ENCODE peak calls at places on chromosomes 5 and 9, in nine cellular contexts. X is CD4-positive, alpha-beta memory T cell; N is fibroblast of lung; S is IMR-90; F is Peyer's patch; G is GM12878; U is mesendoderm; L is astrocyte; W is testis. Q is an unnamed sample.

GRCh38 chr5:172266676-172267092 is 16.9 kb downstream of the UBTD2 start:
- DNase-seq in X (no peak), N (peak; percentile 27), S (peak; percentile 36), F (no peak), G (no peak), U (no peak), L (peak; percentile 19), W (no peak), Q (no peak)

GRCh38 chr9:129954868-129955550 is 88.0 kb downstream of the FNBP1 start:
- DNase-seq in X (no peak), N (peak; percentile 68), S (peak; percentile 33), F (no peak), G (no peak), U (no peak), L (peak; percentile 56), W (peak; percentile 43), Q (no peak)

GRCh38 chr9:103169798-103170197 is 174.7 kb downstream of the CYLC2 start:
- DNase-seq in X (no peak), N (no peak), S (no peak), F (no peak), G (no peak), U (peak; percentile 42), L (no peak), W (no peak), Q (no peak)

GRCh38 chr5:78268361-78268760 is 26.1 kb downstream of the AP3B1 start:
- DNase-seq in X (no peak), N (peak; percentile 17), S (no peak), F (no peak), G (no peak), U (no peak), L (no peak), W (no peak), Q (no peak)

GRCh38 chr5:155839251-155840037 is 487.5 kb upstream of the SGCD start:
- DNase-seq in X (no peak), N (peak; percentile 8), S (peak; percentile 0), F (no peak), G (no peak), U (peak; percentile 70), L (no peak), W (no peak), Q (peak; percentile 15)

GRCh38 chr9:112112941-112113399 is 62.1 kb downstream of the SUSD1 start:
- DNase-seq in X (peak; percentile 28), N (no peak), S (no peak), F (peak; percentile 56), G (no peak), U (peak; percentile 80), L (no peak), W (no peak), Q (peak; percentile 46)

GRCh38 chr5:77777911-77778310 is 1.8 kb upstream of the TBCA start:
- DNase-seq in X (no peak), N (no peak), S (no peak), F (no peak), G (no peak), U (no peak), L (no peak), W (no peak), Q (no peak)

GRCh38 chr5:169697976-169698375 is 60.9 kb downstream of the DOCK2 start:
- DNase-seq in X (no peak), N (no peak), S (no peak), F (no peak), G (no peak), U (no peak), L (no peak), W (no peak), Q (no peak)

GRCh38 chr5:141641634-141642278 is 5.0 kb downstream of the RELL2 start:
- DNase-seq in X (no peak), N (peak; percentile 71), S (peak; percentile 61), F (no peak), G (no peak), U (peak; percentile 82), L (peak; percentile 62), W (no peak), Q (peak; percentile 70)

GRCh38 chr5:163293836-163294235 is 143.6 kb upstream of the CCNG1 start:
- DNase-seq in X (no peak), N (no peak), S (no peak), F (no peak), G (no peak), U (no peak), L (no peak), W (no peak), Q (no peak)

GRCh38 chr9:124000784-124001444 is 10.7 kb upstream of the LHX2 start:
- DNase-seq in X (no peak), N (no peak), S (no peak), F (no peak), G (no peak), U (no peak), L (no peak), W (no peak), Q (peak; percentile 44)

GRCh38 chr9:124000161-124000783 is 11.3 kb upstream of the LHX2 start:
- DNase-seq in X (no peak), N (no peak), S (no peak), F (no peak), G (no peak), U (peak; percentile 8), L (no peak), W (no peak), Q (peak; percentile 70)

GRCh38 chr9:123998970-123999621 is 12.5 kb upstream of the LHX2 start:
- DNase-seq in X (no peak), N (no peak), S (no peak), F (no peak), G (no peak), U (peak; percentile 41), L (no peak), W (no peak), Q (peak; percentile 79)

GRCh38 chr9:123998278-123998925 is 13.2 kb upstream of the LHX2 start:
- DNase-seq in X (no peak), N (no peak), S (no peak), F (no peak), G (no peak), U (peak; percentile 58), L (no peak), W (no peak), Q (peak; percentile 63)

DNA sequence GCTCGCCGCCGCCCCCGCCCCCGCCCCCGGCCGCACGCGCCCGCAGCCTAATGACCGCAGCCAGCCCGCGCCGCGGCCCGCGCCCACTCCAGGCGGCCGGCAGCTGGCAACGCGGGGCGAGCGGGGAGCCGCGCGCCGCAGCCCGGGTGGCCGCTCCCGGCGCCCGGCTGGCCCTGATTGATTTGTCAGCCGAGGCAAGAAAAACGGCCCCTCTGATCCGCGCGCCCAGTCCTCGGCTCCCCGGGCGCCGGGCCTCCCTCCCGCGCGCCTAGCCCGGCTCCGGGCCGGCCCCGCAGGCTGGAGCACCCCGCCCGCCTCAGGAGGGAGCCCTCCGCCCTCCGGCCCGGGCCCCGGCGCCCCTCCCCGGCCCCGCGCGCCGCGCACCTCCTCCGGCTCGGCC is 11.9 kb upstream of the LHX2 start:
- DNase-seq in X (no peak), N (no peak), S (no peak), F (no peak), G (no peak), U (no peak), L (no peak), W (no peak), Q (peak; percentile 83)
- H3K4me3 ChIP-seq in X (no peak overlapping the region), N (no peak overlapping the region), S (no peak overlapping the region), F (no peak overlapping the region), G (no peak overlapping the region), U (no peak overlapping the region), L (no peak overlapping the region), W (no peak overlapping the region), Q (no peak overlapping the region)

GRCh38 chr9:92644278-92644677 is 25.7 kb downstream of the IPPK start:
- DNase-seq in X (no peak), N (no peak), S (no peak), F (peak; percentile 15), G (no peak), U (no peak), L (no peak), W (no peak), Q (no peak)
- H3K36me3 ChIP-seq in X (peaks cover 67% of the 10 kb centered on the region), N (peaks cover 24% of the 10 kb centered on the region), S (peaks cover 54% of the 10 kb centered on the region), F (no peaks in the 10 kb centered on the region), G (peaks cover 37% of the 10 kb centered on the region), U (peaks cover 2% of the 10 kb centered on the region), L (peaks cover 44% of the 10 kb centered on the region), W (peaks cover 3% of the 10 kb centered on the region), Q (peaks cover 8% of the 10 kb centered on the region)

DNA sequence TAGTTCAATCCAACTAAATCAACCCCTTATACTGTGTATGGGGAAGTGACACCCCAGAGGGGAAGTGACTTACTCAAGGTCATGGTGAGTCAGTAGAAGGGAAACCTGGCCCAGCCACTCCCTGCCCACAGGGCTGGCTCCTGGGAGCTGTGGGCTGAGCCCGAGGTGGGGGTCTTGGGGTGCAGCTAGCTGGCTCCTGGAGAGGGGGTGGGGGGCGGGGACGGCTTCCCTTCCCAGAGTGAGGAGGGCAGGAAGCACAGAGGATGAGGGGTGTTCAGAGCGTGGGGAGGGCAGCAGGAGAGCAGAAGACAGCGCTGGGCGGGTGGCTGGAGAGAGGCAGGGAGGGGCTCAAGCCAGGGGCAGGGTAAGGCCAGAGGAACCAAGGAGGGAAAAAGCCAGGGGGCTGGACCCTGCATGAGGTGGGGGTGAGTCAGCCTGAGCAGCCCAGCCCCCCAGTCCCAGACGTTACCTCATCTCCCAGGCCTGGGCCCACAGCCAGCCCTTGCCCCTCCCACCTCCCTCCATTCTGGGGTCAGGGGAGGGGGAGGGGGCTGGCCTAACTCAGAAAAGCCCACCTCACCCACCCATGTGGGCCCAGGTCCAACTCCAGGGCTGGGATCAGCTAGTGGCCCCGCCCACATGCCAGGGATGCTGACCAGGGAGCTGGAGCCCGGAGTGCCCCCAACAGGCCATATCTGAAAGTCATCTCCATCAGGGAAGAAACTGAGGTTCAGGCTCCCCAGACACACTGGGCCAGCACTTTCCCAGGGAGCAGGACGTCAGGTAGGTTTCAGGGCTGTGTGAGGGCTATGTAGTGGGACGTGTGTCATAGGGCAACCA is 2.8 kb downstream of the PDLIM7 start:
- DNase-seq in X (no peak), N (peak; percentile 94), S (peak; percentile 92), F (peak; percentile 63), G (no peak), U (peak; percentile 97), L (peak; percentile 88), W (no peak), Q (peak; percentile 81)
- H3K4me3 ChIP-seq in X (no peak overlapping the region), N (peak overlapping the region; percentile 29), S (peak overlapping the region; percentile 10), F (no peak overlapping the region), G (no peak overlapping the region), U (no peak overlapping the region), L (peak overlapping the region; percentile 82), W (no peak overlapping the region), Q (no peak overlapping the region)

GRCh38 chr5:148523139-148523538 is 131.2 kb downstream of the HTR4 start:
- DNase-seq in X (no peak), N (no peak), S (no peak), F (no peak), G (no peak), U (peak; percentile 30), L (no peak), W (no peak), Q (peak; percentile 10)
- H3K36me3 ChIP-seq in X (no peaks in the 10 kb centered on the region), N (no peaks in the 10 kb centered on the region), S (no peaks in the 10 kb centered on the region), F (no peaks in the 10 kb centered on the region), G (no peaks in the 10 kb centered on the region), U (no peaks in the 10 kb centered on the region), L (no peaks in the 10 kb centered on the region), W (no peaks in the 10 kb centered on the region), Q (no peaks in the 10 kb centered on the region)

GRCh38 chr9:94867281-94867841 is 140.9 kb downstream of the AOPEP start:
- DNase-seq in X (no peak), N (peak; percentile 97), S (peak; percentile 91), F (peak; percentile 61), G (no peak), U (peak; percentile 33), L (peak; percentile 97), W (peak; percentile 65), Q (no peak)
- H3K4me3 ChIP-seq in X (no peak overlapping the region), N (peak overlapping the region; percentile 17), S (no peak overlapping the region), F (no peak overlapping the region), G (no peak overlapping the region), U (no peak overlapping the region), L (peak overlapping the region; percentile 12), W (no peak overlapping the region), Q (no peak overlapping the region)

GRCh38 chr9:101398335-101398929 is at the start of the genes MRPL50 and ZNF189:
- DNase-seq in X (peak; percentile 98), N (peak; percentile 99), S (peak; percentile 99), F (peak; percentile 99), G (peak; percentile 93), U (peak; percentile 100), L (peak; percentile 99), W (peak; percentile 100), Q (peak; percentile 87)
- H3K36me3 ChIP-seq in X (peaks cover 15% of the 10 kb centered on the region), N (peaks cover 5% of the 10 kb centered on the region), S (peaks cover 16% of the 10 kb centered on the region), F (no peaks in the 10 kb centered on the region), G (no peaks in the 10 kb centered on the region), U (peaks cover 1% of the 10 kb centered on the region), L (peaks cover 19% of the 10 kb centered on the region), W (peaks cover 4% of the 10 kb centered on the region), Q (peaks cover 10% of the 10 kb centered on the region)

Q was measured in H7.